ENCODE peak calls at places on chromosome 4, in seven cellular contexts. Z is uterus; H is DMS153; S is astrocyte of the spinal cord; W is naive thymus-derived CD8-positive, alpha-beta T cell; U is fibroblast of lung; C is NCI-H146. E is an unnamed sample.

GRCh38 chr4:89204624-89205023 is 93.3 kb downstream of the TIGD2 start:
- DNase-seq in Z (no peak), H (peak), S (peak), W (no peak), U (peak), C (peak), E (no peak)

GRCh38 chr4:116877069-116877468 is 208.3 kb downstream of the TRAM1L1 start:
- DNase-seq in Z (no peak), H (no peak), S (no peak), W (no peak), U (no peak), C (no peak), E (no peak)

GRCh38 chr4:80129785-80130184 is 56.8 kb upstream of the ANTXR2 start:
- DNase-seq in Z (no peak), H (no peak), S (no peak), W (no peak), U (no peak), C (no peak), E (no peak)

GRCh38 chr4:3869661-3870566 is 103.7 kb downstream of the ADRA2C start:
- DNase-seq in Z (no peak), H (no peak), S (no peak), W (no peak), U (no peak), C (no peak), E (no peak)

GRCh38 chr4:158315706-158316105 is 105.4 kb downstream of the TMEM144 start:
- DNase-seq in Z (no peak), H (no peak), S (peak), W (no peak), U (peak), C (no peak), E (no peak)

GRCh38 chr4:112747035-112747434 is 110.1 kb downstream of the LARP7 start:
- DNase-seq in Z (no peak), H (no peak), S (no peak), W (no peak), U (no peak), C (no peak), E (no peak)

GRCh38 chr4:94665500-94666398 is 92.0 kb upstream of the BMPR1B start:
- DNase-seq in Z (no peak), H (no peak), S (no peak), W (no peak), U (no peak), C (no peak), E (peak)

GRCh38 chr4:86482296-86482695 is 111.8 kb upstream of the PTPN13 start:
- DNase-seq in Z (no peak), H (no peak), S (no peak), W (no peak), U (no peak), C (no peak), E (no peak)

GRCh38 chr4:114964016-114964415 is 149.4 kb downstream of the NDST4 start:
- DNase-seq in Z (no peak), H (no peak), S (no peak), W (no peak), U (no peak), C (no peak), E (no peak)

GRCh38 chr4:109559625-109559982 is 442 bp upstream of the MCUB start:
- DNase-seq in Z (peak), H (no peak), S (no peak), W (no peak), U (peak), C (peak), E (no peak)

GRCh38 chr4:159298502-159298901 is 195.6 kb downstream of the RAPGEF2 start:
- DNase-seq in Z (no peak), H (no peak), S (peak), W (no peak), U (peak), C (no peak), E (no peak)

GRCh38 chr4:82084747-82085146 is 289.0 kb downstream of the HNRNPD start:
- DNase-seq in Z (no peak), H (no peak), S (no peak), W (no peak), U (no peak), C (no peak), E (no peak)

GRCh38 chr4:87975466-87975865 is at the start of gene SPP1:
- DNase-seq in Z (no peak), H (no peak), S (peak), W (no peak), U (no peak), C (no peak), E (peak)

GRCh38 chr4:4990857-4991540 is 28.3 kb downstream of the CYTL1 start:
- DNase-seq in Z (peak), H (no peak), S (peak), W (no peak), U (peak), C (no peak), E (no peak)

GRCh38 chr4:142961866-142962265 is 115.8 kb upstream of the INPP4B start:
- DNase-seq in Z (peak), H (no peak), S (no peak), W (no peak), U (no peak), C (no peak), E (no peak)

GRCh38 chr4:41693629-41694028 is 54.9 kb downstream of the PHOX2B start:
- DNase-seq in Z (no peak), H (no peak), S (peak), W (no peak), U (peak), C (no peak), E (peak)

GRCh38 chr4:100582146-100582545 is 64.3 kb upstream of the EMCN start:
- DNase-seq in Z (no peak), H (no peak), S (no peak), W (no peak), U (no peak), C (no peak), E (no peak)

GRCh38 chr4:165461176-165461835 is 82.5 kb downstream of the CPE start:
- DNase-seq in Z (peak), H (no peak), S (peak), W (no peak), U (peak), C (no peak), E (no peak)

GRCh38 chr4:1234811-1235292 is 14.1 kb downstream of the CTBP1 start:
- DNase-seq in Z (peak), H (no peak), S (no peak), W (no peak), U (no peak), C (no peak), E (no peak)

GRCh38 chr4:68245594-68245993 is at the start of gene TMPRSS11B:
- DNase-seq in Z (no peak), H (no peak), S (no peak), W (no peak), U (no peak), C (no peak), E (no peak)

GRCh38 chr4:36281384-36282106 is at the start of gene DTHD1:
- DNase-seq in Z (no peak), H (no peak), S (no peak), W (no peak), U (no peak), C (no peak), E (no peak)

GRCh38 chr4:86974481-86975050 is 39.8 kb downstream of the AFF1 start:
- DNase-seq in Z (no peak), H (no peak), S (no peak), W (no peak), U (no peak), C (no peak), E (no peak)

GRCh38 chr4:74838746-74839370 is 44.5 kb upstream of the BTC start:
- DNase-seq in Z (no peak), H (no peak), S (peak), W (no peak), U (peak), C (no peak), E (no peak)

GRCh38 chr4:22268350-22269025 is 247.4 kb downstream of the ADGRA3 start:
- DNase-seq in Z (no peak), H (peak), S (no peak), W (no peak), U (no peak), C (peak), E (no peak)

GRCh38 chr4:183409956-183410355 is 34.5 kb upstream of the CDKN2AIP start:
- DNase-seq in Z (no peak), H (no peak), S (no peak), W (no peak), U (no peak), C (no peak), E (no peak)

GRCh38 chr4:13484749-13485345 is 707 bp upstream of the RAB28 start:
- DNase-seq in Z (no peak), H (peak), S (peak), W (no peak), U (peak), C (peak), E (peak)

GRCh38 chr4:159476886-159477285 is 374.0 kb downstream of the RAPGEF2 start:
- DNase-seq in Z (no peak), H (no peak), S (no peak), W (no peak), U (no peak), C (no peak), E (no peak)

GRCh38 chr4:9765091-9765490 is 16.3 kb upstream of the DRD5 start:
- DNase-seq in Z (no peak), H (no peak), S (no peak), W (no peak), U (peak), C (peak), E (no peak)

GRCh38 chr4:39456946-39457763 is 1.6 kb downstream of the RPL9 start:
- DNase-seq in Z (no peak), H (no peak), S (no peak), W (no peak), U (no peak), C (no peak), E (no peak)

GRCh38 chr4:180866933-180867643 is 1376.1 kb upstream of the TENM3 start:
- DNase-seq in Z (no peak), H (no peak), S (no peak), W (no peak), U (no peak), C (no peak), E (no peak)

GRCh38 chr4:141027421-141027820 is 105.8 kb downstream of the RNF150 start:
- DNase-seq in Z (no peak), H (peak), S (no peak), W (no peak), U (peak), C (no peak), E (peak)

GRCh38 chr4:102606846-102607440 is 105.8 kb downstream of the NFKB1 start:
- DNase-seq in Z (no peak), H (no peak), S (no peak), W (no peak), U (no peak), C (no peak), E (no peak)

GRCh38 chr4:6582889-6583504 is 8.0 kb downstream of the MAN2B2 start:
- DNase-seq in Z (no peak), H (no peak), S (peak), W (no peak), U (peak), C (no peak), E (peak)